ENCODE peak calls at places on chromosome 21, in nine cellular contexts. One of them, this sample, is unnamed.

GRCh38 chr21:38768385-38769071 is 37.2 kb upstream of the ETS2 start:
- DNase-seq in stimulated activated naive B cell treated with anti-CD40 and anti-IgM and Interleukin-4, amounts not matched to agents 10 μg/mL and 1 μg/mL and 100 μg/mL, for 72 hours: no peak
- DNase-seq in COR-L47: no peak
- DNase-seq in stimulated activated CD4-positive, alpha-beta T cell treated with anti-CD3 and anti-CD28 coated beads, Interleukin-15, amount 100 ng/mL, for 1 hour: no peak
- DNase-seq in NCI-H1092: no peak
- DNase-seq in caudate nucleus: no peak
- DNase-seq in iPS-NIHi11: no peak
- DNase-seq in activated CD4-positive, alpha-beta T cell treated with anti-CD3 and anti-CD28 coated beads for 48 hours: peak; percentile 82
- DNase-seq in immature natural killer cell: peak; percentile 24
- DNase-seq in this sample: peak; percentile 76

GRCh38 chr21:38126677-38127271 is 130.0 kb upstream of the KCNJ15 start:
- DNase-seq in iPS-NIHi11: peak; percentile 77
- DNase-seq in activated CD4-positive, alpha-beta T cell treated with anti-CD3 and anti-CD28 coated beads for 48 hours: peak; percentile 78
- DNase-seq in stimulated activated naive B cell treated with anti-CD40 and anti-IgM and Interleukin-4, amounts not matched to agents 10 μg/mL and 1 μg/mL and 100 μg/mL, for 72 hours: peak; percentile 28
- DNase-seq in NCI-H1092: peak; percentile 74
- DNase-seq in stimulated activated CD4-positive, alpha-beta T cell treated with anti-CD3 and anti-CD28 coated beads, Interleukin-15, amount 100 ng/mL, for 1 hour: no peak
- DNase-seq in immature natural killer cell: peak; percentile 1
- DNase-seq in COR-L47: peak; percentile 71
- DNase-seq in caudate nucleus: no peak
- DNase-seq in this sample: no peak

GRCh38 chr21:42161401-42161956 is 57.5 kb upstream of the ABCG1 start:
- DNase-seq in stimulated activated naive B cell treated with anti-CD40 and anti-IgM and Interleukin-4, amounts not matched to agents 10 μg/mL and 1 μg/mL and 100 μg/mL, for 72 hours: no peak
- DNase-seq in iPS-NIHi11: no peak
- DNase-seq in COR-L47: no peak
- DNase-seq in activated CD4-positive, alpha-beta T cell treated with anti-CD3 and anti-CD28 coated beads for 48 hours: no peak
- DNase-seq in immature natural killer cell: no peak
- DNase-seq in stimulated activated CD4-positive, alpha-beta T cell treated with anti-CD3 and anti-CD28 coated beads, Interleukin-15, amount 100 ng/mL, for 1 hour: no peak
- DNase-seq in NCI-H1092: no peak
- DNase-seq in caudate nucleus: no peak
- DNase-seq in this sample: no peak

GRCh38 chr21:38562182-38562581 is 63.9 kb upstream of the ERG start:
- DNase-seq in NCI-H1092: no peak
- DNase-seq in stimulated activated CD4-positive, alpha-beta T cell treated with anti-CD3 and anti-CD28 coated beads, Interleukin-15, amount 100 ng/mL, for 1 hour: no peak
- DNase-seq in iPS-NIHi11: no peak
- DNase-seq in caudate nucleus: no peak
- DNase-seq in COR-L47: no peak
- DNase-seq in stimulated activated naive B cell treated with anti-CD40 and anti-IgM and Interleukin-4, amounts not matched to agents 10 μg/mL and 1 μg/mL and 100 μg/mL, for 72 hours: no peak
- DNase-seq in immature natural killer cell: no peak
- DNase-seq in activated CD4-positive, alpha-beta T cell treated with anti-CD3 and anti-CD28 coated beads for 48 hours: no peak
- DNase-seq in this sample: no peak

GRCh38 chr21:33256019-33256418 is 10.1 kb upstream of the IL10RB start:
- DNase-seq in COR-L47: no peak
- DNase-seq in stimulated activated naive B cell treated with anti-CD40 and anti-IgM and Interleukin-4, amounts not matched to agents 10 μg/mL and 1 μg/mL and 100 μg/mL, for 72 hours: no peak
- DNase-seq in immature natural killer cell: no peak
- DNase-seq in iPS-NIHi11: no peak
- DNase-seq in activated CD4-positive, alpha-beta T cell treated with anti-CD3 and anti-CD28 coated beads for 48 hours: no peak
- DNase-seq in caudate nucleus: no peak
- DNase-seq in stimulated activated CD4-positive, alpha-beta T cell treated with anti-CD3 and anti-CD28 coated beads, Interleukin-15, amount 100 ng/mL, for 1 hour: no peak
- DNase-seq in NCI-H1092: no peak
- DNase-seq in this sample: no peak

GRCh38 chr21:26965567-26966359 is 1.1 kb downstream of the ADAMTS5 start:
- DNase-seq in stimulated activated naive B cell treated with anti-CD40 and anti-IgM and Interleukin-4, amounts not matched to agents 10 μg/mL and 1 μg/mL and 100 μg/mL, for 72 hours: no peak
- DNase-seq in activated CD4-positive, alpha-beta T cell treated with anti-CD3 and anti-CD28 coated beads for 48 hours: peak; percentile 9
- DNase-seq in iPS-NIHi11: peak; percentile 85
- DNase-seq in NCI-H1092: no peak
- DNase-seq in caudate nucleus: no peak
- DNase-seq in immature natural killer cell: no peak
- DNase-seq in stimulated activated CD4-positive, alpha-beta T cell treated with anti-CD3 and anti-CD28 coated beads, Interleukin-15, amount 100 ng/mL, for 1 hour: no peak
- DNase-seq in COR-L47: peak; percentile 22
- DNase-seq in this sample: no peak

GRCh38 chr21:37871121-37871862 is 45.0 kb downstream of the KCNJ6 start:
- DNase-seq in stimulated activated CD4-positive, alpha-beta T cell treated with anti-CD3 and anti-CD28 coated beads, Interleukin-15, amount 100 ng/mL, for 1 hour: no peak
- DNase-seq in activated CD4-positive, alpha-beta T cell treated with anti-CD3 and anti-CD28 coated beads for 48 hours: no peak
- DNase-seq in stimulated activated naive B cell treated with anti-CD40 and anti-IgM and Interleukin-4, amounts not matched to agents 10 μg/mL and 1 μg/mL and 100 μg/mL, for 72 hours: no peak
- DNase-seq in NCI-H1092: no peak
- DNase-seq in COR-L47: no peak
- DNase-seq in caudate nucleus: no peak
- DNase-seq in iPS-NIHi11: no peak
- DNase-seq in immature natural killer cell: no peak
- DNase-seq in this sample: peak; percentile 20

GRCh38 chr21:34819357-34819999 is 150.7 kb downstream of the CLIC6 start:
- DNase-seq in iPS-NIHi11: no peak
- DNase-seq in stimulated activated CD4-positive, alpha-beta T cell treated with anti-CD3 and anti-CD28 coated beads, Interleukin-15, amount 100 ng/mL, for 1 hour: no peak
- DNase-seq in activated CD4-positive, alpha-beta T cell treated with anti-CD3 and anti-CD28 coated beads for 48 hours: no peak
- DNase-seq in caudate nucleus: no peak
- DNase-seq in immature natural killer cell: no peak
- DNase-seq in NCI-H1092: no peak
- DNase-seq in stimulated activated naive B cell treated with anti-CD40 and anti-IgM and Interleukin-4, amounts not matched to agents 10 μg/mL and 1 μg/mL and 100 μg/mL, for 72 hours: no peak
- DNase-seq in COR-L47: no peak
- DNase-seq in this sample: no peak

GRCh38 chr21:45011911-45012660 is 62.3 kb upstream of the ADARB1 start:
- DNase-seq in activated CD4-positive, alpha-beta T cell treated with anti-CD3 and anti-CD28 coated beads for 48 hours: no peak
- DNase-seq in iPS-NIHi11: peak; percentile 87
- DNase-seq in immature natural killer cell: no peak
- DNase-seq in NCI-H1092: no peak
- DNase-seq in stimulated activated naive B cell treated with anti-CD40 and anti-IgM and Interleukin-4, amounts not matched to agents 10 μg/mL and 1 μg/mL and 100 μg/mL, for 72 hours: no peak
- DNase-seq in stimulated activated CD4-positive, alpha-beta T cell treated with anti-CD3 and anti-CD28 coated beads, Interleukin-15, amount 100 ng/mL, for 1 hour: no peak
- DNase-seq in caudate nucleus: no peak
- DNase-seq in COR-L47: no peak
- DNase-seq in this sample: no peak

GRCh38 chr21:39097335-39097861 is 85.9 kb downstream of the PSMG1 start:
- DNase-seq in NCI-H1092: no peak
- DNase-seq in stimulated activated CD4-positive, alpha-beta T cell treated with anti-CD3 and anti-CD28 coated beads, Interleukin-15, amount 100 ng/mL, for 1 hour: no peak
- DNase-seq in caudate nucleus: no peak
- DNase-seq in iPS-NIHi11: no peak
- DNase-seq in COR-L47: no peak
- DNase-seq in activated CD4-positive, alpha-beta T cell treated with anti-CD3 and anti-CD28 coated beads for 48 hours: no peak
- DNase-seq in stimulated activated naive B cell treated with anti-CD40 and anti-IgM and Interleukin-4, amounts not matched to agents 10 μg/mL and 1 μg/mL and 100 μg/mL, for 72 hours: peak; percentile 6
- DNase-seq in immature natural killer cell: no peak
- DNase-seq in this sample: no peak